ENCODE peak calls at places on chromosomes 11 and 22, in seven cellular contexts. X is adrenal gland; U is DND-41; P is heart right ventricle; D is psoas muscle; S is CD8-positive, alpha-beta memory T cell; K is tibial artery. G is an unnamed sample. For H3K9me3, the result is how much of the 10 kb centered on the place peaks cover.

GRCh38 chr22:36334838-36335603 is 52.7 kb downstream of the MYH9 start:
- DNase-seq in X (no peak), U (no peak), P (no peak), D (no peak), S (peak), K (no peak), G (peak)

GRCh38 chr11:61814242-61814957 is 2.4 kb downstream of the FADS1 start:
- DNase-seq in X (no peak), U (peak), P (peak), D (peak), S (no peak), K (peak), G (no peak)

GRCh38 chr11:110870816-110871522 is 158.7 kb upstream of the ARHGAP20 start:
- DNase-seq in X (no peak), U (no peak), P (no peak), D (no peak), S (no peak), K (no peak), G (no peak)

GRCh38 chr11:121133046-121133445 is 32.0 kb downstream of the TECTA start:
- DNase-seq in X (no peak), U (no peak), P (no peak), D (no peak), S (no peak), K (no peak), G (no peak)

GRCh38 chr11:33732176-33732575 is 4.0 kb downstream of the CD59 start:
- DNase-seq in X (no peak), U (no peak), P (no peak), D (no peak), S (no peak), K (no peak), G (no peak)

GRCh38 chr11:61903845-61904244 is 12.5 kb upstream of the FADS3 start:
- DNase-seq in X (no peak), U (no peak), P (no peak), D (no peak), S (no peak), K (no peak), G (no peak)

GRCh38 chr11:104830080-104830479 is 68.2 kb downstream of the CASP12 start:
- DNase-seq in X (no peak), U (no peak), P (no peak), D (no peak), S (no peak), K (no peak), G (no peak)

GRCh38 chr11:32023370-32023964 is 67.4 kb upstream of the RCN1 start:
- DNase-seq in X (no peak), U (no peak), P (no peak), D (no peak), S (no peak), K (no peak), G (no peak)

GRCh38 chr11:58739725-58740430 is 8.1 kb upstream of the GLYAT start:
- DNase-seq in X (no peak), U (no peak), P (no peak), D (no peak), S (no peak), K (no peak), G (no peak)

GRCh38 chr22:34855471-34855870 is 210.5 kb upstream of the ISX start:
- DNase-seq in X (no peak), U (no peak), P (no peak), D (no peak), S (no peak), K (no peak), G (no peak)

GRCh38 chr11:43376594-43376993 is 17.9 kb downstream of the TTC17 start:
- DNase-seq in X (no peak), U (no peak), P (no peak), D (no peak), S (no peak), K (no peak), G (no peak)

GRCh38 chr11:128890543-128891409 is at the start of gene KCNJ5:
- DNase-seq in X (peak), U (no peak), P (peak), D (peak), S (no peak), K (no peak), G (no peak)

GRCh38 chr22:21041937-21042336 is 3.8 kb upstream of the LRRC74B start:
- DNase-seq in X (no peak), U (no peak), P (no peak), D (no peak), S (no peak), K (no peak), G (no peak)

GRCh38 chr11:120337133-120337895 is 1.1 kb downstream of the ARHGEF12 start:
- DNase-seq in X (peak), U (no peak), P (peak), D (peak), S (no peak), K (peak), G (no peak)

DNA sequence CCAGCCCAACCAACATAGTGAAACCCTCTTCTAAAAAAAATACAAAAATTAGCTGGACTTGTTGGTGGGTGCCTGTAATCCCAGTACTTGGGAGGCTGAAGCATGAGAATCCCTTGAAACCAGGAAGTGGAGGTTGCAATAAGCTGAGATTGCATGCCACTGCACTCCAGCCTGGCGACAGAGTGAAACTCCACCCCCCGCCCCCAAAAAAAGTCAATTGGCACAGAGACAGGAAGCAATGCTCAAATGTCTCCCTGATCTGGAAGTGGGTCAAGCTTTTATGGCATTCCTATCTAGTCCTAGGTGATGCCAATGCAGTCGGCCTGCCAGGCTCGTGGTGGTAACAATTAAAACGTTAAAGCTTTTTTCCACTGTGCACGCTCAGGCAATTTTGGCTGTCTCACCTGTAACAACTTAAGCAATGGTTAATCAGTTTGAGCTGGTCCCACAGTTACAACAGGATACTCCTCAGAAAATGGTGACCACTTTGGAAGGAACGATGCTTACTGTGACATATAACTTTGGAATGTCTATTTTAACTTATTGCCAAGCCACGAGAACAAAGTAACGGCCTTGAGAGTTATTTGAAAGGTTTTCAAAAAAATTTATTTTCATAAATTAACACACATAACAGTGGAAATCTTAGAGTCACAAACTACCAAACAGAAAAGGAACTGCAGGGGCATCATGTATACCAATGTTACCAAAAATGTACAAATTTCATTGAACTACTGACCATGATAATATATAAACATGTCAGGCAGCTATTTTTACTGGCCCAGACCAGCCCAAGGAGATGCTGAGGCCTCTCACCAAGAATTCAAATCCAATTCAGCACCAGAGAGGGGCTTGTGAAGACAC is 19.0 kb upstream of the PISD start:
- DNase-seq in X (no peak), U (no peak), P (no peak), D (no peak), S (no peak), K (no peak), G (no peak)
- H3K9me3 ChIP-seq in X (under half), U (under half), P (under half), D (under half), S (under half), K (under half), G (under half)

GRCh38 chr22:41862160-41862529 is 29.2 kb downstream of the SREBF2 start:
- DNase-seq in X (no peak), U (no peak), P (no peak), D (no peak), S (no peak), K (no peak), G (peak)

GRCh38 chr22:41863472-41863871 is 30.6 kb downstream of the SREBF2 start:
- DNase-seq in X (no peak), U (no peak), P (no peak), D (no peak), S (no peak), K (no peak), G (no peak)

GRCh38 chr22:41857860-41858199 is 24.9 kb downstream of the SREBF2 start:
- DNase-seq in X (no peak), U (no peak), P (no peak), D (no peak), S (no peak), K (no peak), G (no peak)

GRCh38 chr22:41857160-41857859 is 24.4 kb downstream of the SREBF2 start:
- DNase-seq in X (no peak), U (peak), P (peak), D (peak), S (peak), K (peak), G (peak)

GRCh38 chr22:41862530-41863266 is 29.8 kb downstream of the SREBF2 start:
- DNase-seq in X (no peak), U (no peak), P (no peak), D (no peak), S (no peak), K (no peak), G (no peak)
- H3K4me3 ChIP-seq in X (no peak), U (no peak), P (no peak), D (no peak), S (peak), K (no peak), G (no peak)

DNA sequence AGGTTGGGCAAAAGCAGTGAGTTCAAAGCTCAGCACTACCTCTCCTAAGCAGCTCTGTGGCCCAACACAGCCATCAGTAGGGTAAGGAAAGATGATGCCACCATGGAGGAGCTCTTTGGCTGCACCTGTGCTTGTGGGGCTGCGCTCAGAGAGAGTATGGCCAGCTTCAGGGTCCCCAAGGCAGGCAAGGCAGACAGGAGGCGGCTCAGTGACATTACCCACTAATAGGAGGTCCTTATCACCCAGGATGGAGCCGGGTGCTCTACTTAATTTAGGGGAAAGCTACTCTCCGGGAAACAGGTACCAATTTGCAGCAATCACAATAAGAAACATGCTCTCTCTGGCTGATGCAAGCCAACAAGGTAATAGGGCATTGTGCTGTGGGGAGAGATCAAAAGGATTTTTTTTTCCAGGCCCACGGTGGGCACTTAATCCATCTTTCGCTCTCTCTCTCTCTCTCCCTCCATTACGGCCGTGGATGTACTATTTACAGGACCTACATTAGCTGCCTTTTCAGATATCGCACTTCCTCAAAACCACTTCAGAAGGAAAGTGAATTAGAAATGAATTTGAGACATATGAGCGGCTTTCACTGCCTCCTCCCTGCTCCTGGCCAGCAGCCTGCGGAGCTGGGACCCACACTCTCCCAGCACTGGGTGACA is 446.3 kb downstream of the SOX6 start:
- DNase-seq in X (no peak), U (no peak), P (no peak), D (no peak), S (no peak), K (no peak), G (no peak)
- H3K9me3 ChIP-seq in X (under half), U (under half), P (under half), D (under half), S (under half), K (under half), G (under half)

GRCh38 chr22:41415554-41415953 is 31.0 kb downstream of the TOB2 start:
- DNase-seq in X (no peak), U (no peak), P (no peak), D (no peak), S (no peak), K (no peak), G (no peak)
- H3K4me3 ChIP-seq in X (no peak), U (no peak), P (peak), D (peak), S (no peak), K (no peak), G (peak)

GRCh38 chr22:49372111-49372529 is 455.6 kb downstream of the BRD1 start:
- DNase-seq in X (no peak), U (no peak), P (no peak), D (no peak), S (no peak), K (no peak), G (no peak)

GRCh38 chr22:49373289-49373666 is 454.4 kb downstream of the BRD1 start:
- DNase-seq in X (no peak), U (no peak), P (no peak), D (no peak), S (no peak), K (no peak), G (no peak)

GRCh38 chr22:49371325-49372110 is 456.2 kb downstream of the BRD1 start:
- DNase-seq in X (no peak), U (no peak), P (no peak), D (no peak), S (no peak), K (no peak), G (no peak)

GRCh38 chr22:49372530-49373288 is 455.0 kb downstream of the BRD1 start:
- DNase-seq in X (no peak), U (no peak), P (no peak), D (no peak), S (no peak), K (no peak), G (no peak)

GRCh38 chr22:49373801-49374226 is 453.9 kb downstream of the BRD1 start:
- DNase-seq in X (no peak), U (no peak), P (no peak), D (no peak), S (no peak), K (no peak), G (no peak)
- H3K9me3 ChIP-seq in X (under half), U (under half), P (under half), D (under half), S (under half), K (under half), G (under half)

GRCh38 chr11:86799680-86800075 is 664 bp upstream of the PRSS23 start:
- DNase-seq in X (no peak), U (no peak), P (no peak), D (no peak), S (no peak), K (no peak), G (no peak)
- H3K4me3 ChIP-seq in X (peak), U (no peak), P (peak), D (peak), S (no peak), K (peak), G (no peak)

DNA sequence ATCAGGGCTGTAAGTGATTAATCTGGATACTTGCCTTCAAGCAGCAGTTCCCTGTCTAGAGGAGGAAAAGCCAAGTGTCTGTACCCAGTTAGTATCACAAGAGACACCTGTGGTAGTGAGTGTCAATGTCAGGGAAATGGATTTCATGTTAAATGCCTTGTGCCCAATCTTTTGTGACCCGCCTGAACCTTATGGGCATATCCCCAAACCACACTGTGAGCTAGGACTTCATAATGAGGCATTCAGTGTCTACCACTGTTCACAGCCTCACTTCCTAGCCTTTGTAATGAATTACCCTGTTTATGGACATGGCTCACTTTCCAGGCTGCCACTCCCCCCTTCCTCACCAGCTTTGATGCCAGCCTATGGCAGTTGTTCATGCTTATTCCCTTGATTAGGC is 125.1 kb downstream of the TRIM44 start:
- DNase-seq in X (no peak), U (no peak), P (no peak), D (no peak), S (no peak), K (no peak), G (no peak)
- H3K9me3 ChIP-seq in X (under half), U (under half), P (under half), D (under half), S (under half), K (under half), G (under half)

DNA sequence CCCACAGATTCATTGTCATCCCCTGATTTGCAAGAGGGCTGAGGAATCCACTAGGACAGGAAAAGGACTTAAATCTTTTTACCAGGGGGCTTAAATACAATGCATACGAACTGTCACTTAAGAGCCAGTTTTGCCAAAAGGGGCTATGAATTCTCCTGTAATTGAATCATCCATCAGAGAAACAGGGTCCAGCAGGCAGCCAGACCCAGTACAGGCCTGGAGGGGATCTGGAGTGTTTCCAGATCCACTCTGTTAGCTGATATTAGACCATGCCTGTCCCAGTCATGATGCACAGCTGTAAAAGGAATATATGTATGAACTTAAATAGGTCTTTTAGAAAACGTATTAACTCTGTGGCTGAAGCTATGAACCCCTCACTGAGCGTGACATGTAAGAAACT is 53.8 kb upstream of the PRSS23 start:
- DNase-seq in X (no peak), U (no peak), P (no peak), D (no peak), S (no peak), K (no peak), G (no peak)
- H3K4me3 ChIP-seq in X (no peak), U (no peak), P (no peak), D (no peak), S (no peak), K (no peak), G (no peak)